ENCODE peak calls at places on chromosomes 5 and 9, in seven cellular contexts. One of them, this sample, is unnamed.

GRCh38 chr5:149838881-149839739 is 105.5 kb downstream of the PDE6A start:
- DNase-seq in nucleus accumbens: no peak
- DNase-seq in heart left ventricle: no peak
- DNase-seq in RWPE1: peak; percentile 87
- DNase-seq in T-helper 9 cell: no peak
- DNase-seq in NCI-H187: no peak
- DNase-seq in foreskin melanocyte: no peak
- DNase-seq in this sample: no peak

GRCh38 chr9:13351768-13352386 is 72.4 kb upstream of the MPDZ start:
- DNase-seq in nucleus accumbens: no peak
- DNase-seq in heart left ventricle: no peak
- DNase-seq in RWPE1: peak; percentile 16
- DNase-seq in T-helper 9 cell: no peak
- DNase-seq in NCI-H187: no peak
- DNase-seq in foreskin melanocyte: peak; percentile 37
- DNase-seq in this sample: no peak

GRCh38 chr5:139864716-139865483 is 69.3 kb downstream of the PSD2 start:
- DNase-seq in nucleus accumbens: no peak
- DNase-seq in heart left ventricle: no peak
- DNase-seq in RWPE1: no peak
- DNase-seq in T-helper 9 cell: no peak
- DNase-seq in NCI-H187: no peak
- DNase-seq in foreskin melanocyte: no peak
- DNase-seq in this sample: no peak

GRCh38 chr9:98690686-98691085 is 18.0 kb downstream of the GABBR2 start:
- DNase-seq in nucleus accumbens: no peak
- DNase-seq in heart left ventricle: no peak
- DNase-seq in RWPE1: no peak
- DNase-seq in T-helper 9 cell: no peak
- DNase-seq in NCI-H187: no peak
- DNase-seq in foreskin melanocyte: no peak
- DNase-seq in this sample: no peak

GRCh38 chr5:80343067-80343466 is 23.3 kb downstream of the SPZ1 start:
- DNase-seq in nucleus accumbens: no peak
- DNase-seq in heart left ventricle: no peak
- DNase-seq in RWPE1: no peak
- DNase-seq in T-helper 9 cell: no peak
- DNase-seq in NCI-H187: no peak
- DNase-seq in foreskin melanocyte: no peak
- DNase-seq in this sample: no peak

GRCh38 chr9:101736723-101737122 is 1.7 kb downstream of the GRIN3A start:
- DNase-seq in nucleus accumbens: no peak
- DNase-seq in heart left ventricle: peak; percentile 44
- DNase-seq in RWPE1: peak; percentile 36
- DNase-seq in T-helper 9 cell: no peak
- DNase-seq in NCI-H187: no peak
- DNase-seq in foreskin melanocyte: no peak
- DNase-seq in this sample: no peak

GRCh38 chr5:68548959-68549676 is 333.6 kb downstream of the PIK3R1 start:
- DNase-seq in nucleus accumbens: no peak
- DNase-seq in heart left ventricle: no peak
- DNase-seq in RWPE1: peak; percentile 85
- DNase-seq in T-helper 9 cell: no peak
- DNase-seq in NCI-H187: peak; percentile 40
- DNase-seq in foreskin melanocyte: peak; percentile 50
- DNase-seq in this sample: no peak

GRCh38 chr5:446864-447263 is 3.9 kb downstream of the EXOC3 start:
- DNase-seq in nucleus accumbens: no peak
- DNase-seq in heart left ventricle: peak; percentile 16
- DNase-seq in RWPE1: peak; percentile 40
- DNase-seq in T-helper 9 cell: no peak
- DNase-seq in NCI-H187: no peak
- DNase-seq in foreskin melanocyte: no peak
- DNase-seq in this sample: no peak

GRCh38 chr5:79119486-79119885 is 7.9 kb downstream of the BHMT start:
- DNase-seq in nucleus accumbens: no peak
- DNase-seq in heart left ventricle: no peak
- DNase-seq in RWPE1: no peak
- DNase-seq in T-helper 9 cell: no peak
- DNase-seq in NCI-H187: no peak
- DNase-seq in foreskin melanocyte: no peak
- DNase-seq in this sample: no peak

GRCh38 chr9:132406554-132407122 is at the start of gene TTF1:
- DNase-seq in nucleus accumbens: peak; percentile 64
- DNase-seq in heart left ventricle: peak; percentile 94
- DNase-seq in RWPE1: peak; percentile 98
- DNase-seq in T-helper 9 cell: peak; percentile 93
- DNase-seq in NCI-H187: peak; percentile 1
- DNase-seq in foreskin melanocyte: peak; percentile 80
- DNase-seq in this sample: peak; percentile 93

GRCh38 chr5:14581333-14581890 is at the start of gene OTULINL:
- DNase-seq in nucleus accumbens: peak; percentile 70
- DNase-seq in heart left ventricle: peak; percentile 88
- DNase-seq in RWPE1: peak; percentile 97
- DNase-seq in T-helper 9 cell: peak; percentile 85
- DNase-seq in NCI-H187: peak; percentile 47
- DNase-seq in foreskin melanocyte: no peak
- DNase-seq in this sample: peak; percentile 87

GRCh38 chr9:34158362-34158869 is 20.4 kb upstream of the UBAP1 start:
- DNase-seq in nucleus accumbens: no peak
- DNase-seq in heart left ventricle: no peak
- DNase-seq in RWPE1: peak; percentile 88
- DNase-seq in T-helper 9 cell: no peak
- DNase-seq in NCI-H187: peak; percentile 31
- DNase-seq in foreskin melanocyte: no peak
- DNase-seq in this sample: no peak

GRCh38 chr5:82365744-82366228 is 87.6 kb upstream of the RPS23 start:
- DNase-seq in nucleus accumbens: no peak
- DNase-seq in heart left ventricle: no peak
- DNase-seq in RWPE1: peak; percentile 95
- DNase-seq in T-helper 9 cell: no peak
- DNase-seq in NCI-H187: no peak
- DNase-seq in foreskin melanocyte: no peak
- DNase-seq in this sample: peak; percentile 56

GRCh38 chr5:125042243-125042887 is 295.9 kb upstream of the ZNF608 start:
- DNase-seq in nucleus accumbens: no peak
- DNase-seq in heart left ventricle: no peak
- DNase-seq in RWPE1: no peak
- DNase-seq in T-helper 9 cell: no peak
- DNase-seq in NCI-H187: no peak
- DNase-seq in foreskin melanocyte: no peak
- DNase-seq in this sample: no peak

GRCh38 chr5:76099286-76099702 is 16.1 kb downstream of the SV2C start:
- DNase-seq in nucleus accumbens: no peak
- DNase-seq in heart left ventricle: no peak
- DNase-seq in RWPE1: no peak
- DNase-seq in T-helper 9 cell: no peak
- DNase-seq in NCI-H187: no peak
- DNase-seq in foreskin melanocyte: no peak
- DNase-seq in this sample: no peak

GRCh38 chr9:131677445-131678180 is 62.3 kb downstream of the RAPGEF1 start:
- DNase-seq in nucleus accumbens: no peak
- DNase-seq in heart left ventricle: peak; percentile 36
- DNase-seq in RWPE1: peak; percentile 62
- DNase-seq in T-helper 9 cell: no peak
- DNase-seq in NCI-H187: no peak
- DNase-seq in foreskin melanocyte: peak; percentile 90
- DNase-seq in this sample: no peak

GRCh38 chr5:144638802-144639201 is 468.1 kb downstream of the KCTD16 start:
- DNase-seq in nucleus accumbens: no peak
- DNase-seq in heart left ventricle: no peak
- DNase-seq in RWPE1: no peak
- DNase-seq in T-helper 9 cell: no peak
- DNase-seq in NCI-H187: no peak
- DNase-seq in foreskin melanocyte: no peak
- DNase-seq in this sample: no peak

GRCh38 chr9:77521091-77521490 is 127.0 kb downstream of the GNA14 start:
- DNase-seq in nucleus accumbens: peak; percentile 26
- DNase-seq in heart left ventricle: peak; percentile 73
- DNase-seq in RWPE1: no peak
- DNase-seq in T-helper 9 cell: no peak
- DNase-seq in NCI-H187: no peak
- DNase-seq in foreskin melanocyte: peak; percentile 31
- DNase-seq in this sample: no peak

GRCh38 chr5:179240561-179240960 is 104.7 kb downstream of the ADAMTS2 start:
- DNase-seq in nucleus accumbens: no peak
- DNase-seq in heart left ventricle: peak; percentile 21
- DNase-seq in RWPE1: no peak
- DNase-seq in T-helper 9 cell: no peak
- DNase-seq in NCI-H187: no peak
- DNase-seq in foreskin melanocyte: no peak
- DNase-seq in this sample: peak; percentile 23

GRCh38 chr5:139395844-139396640 is 1.1 kb upstream of the PROB1 start:
- DNase-seq in nucleus accumbens: no peak
- DNase-seq in heart left ventricle: peak; percentile 60
- DNase-seq in RWPE1: no peak
- DNase-seq in T-helper 9 cell: no peak
- DNase-seq in NCI-H187: no peak
- DNase-seq in foreskin melanocyte: no peak
- DNase-seq in this sample: no peak

GRCh38 chr5:102579379-102579778 is 80.6 kb upstream of the SLCO6A1 start:
- DNase-seq in nucleus accumbens: no peak
- DNase-seq in heart left ventricle: no peak
- DNase-seq in RWPE1: no peak
- DNase-seq in T-helper 9 cell: no peak
- DNase-seq in NCI-H187: no peak
- DNase-seq in foreskin melanocyte: no peak
- DNase-seq in this sample: no peak